ENCODE peak calls at places on chromosomes 6 and 20, in five cellular contexts. One of them, this sample, is unnamed.

GRCh38 chr20:62355527-62356142 is 11.5 kb downstream of the LAMA5 start:
- DNase-seq in frontal cortex: no peak
- DNase-seq in OCI-LY7: no peak
- DNase-seq in right cardiac atrium: peak; percentile 81
- DNase-seq in NCI-H2029 treated with DMSO at 0.1 percent for 48 hours: peak; percentile 15
- DNase-seq in this sample: no peak

GRCh38 chr6:27889628-27890315 is 22.4 kb downstream of the OR2B2 start:
- DNase-seq in frontal cortex: no peak
- DNase-seq in OCI-LY7: peak; percentile 86
- DNase-seq in right cardiac atrium: no peak
- DNase-seq in NCI-H2029 treated with DMSO at 0.1 percent for 48 hours: no peak
- DNase-seq in this sample: peak; percentile 66

GRCh38 chr20:47950557-47951283 is 165.4 kb upstream of the SULF2 start:
- DNase-seq in frontal cortex: no peak
- DNase-seq in OCI-LY7: no peak
- DNase-seq in right cardiac atrium: no peak
- DNase-seq in NCI-H2029 treated with DMSO at 0.1 percent for 48 hours: no peak
- DNase-seq in this sample: no peak

GRCh38 chr20:54494303-54495006 is 19.1 kb downstream of the DOK5 start:
- DNase-seq in frontal cortex: no peak
- DNase-seq in OCI-LY7: no peak
- DNase-seq in right cardiac atrium: no peak
- DNase-seq in NCI-H2029 treated with DMSO at 0.1 percent for 48 hours: no peak
- DNase-seq in this sample: no peak

GRCh38 chr20:3218307-3218988 is 9.2 kb downstream of the ITPA start:
- DNase-seq in frontal cortex: peak; percentile 60
- DNase-seq in OCI-LY7: peak; percentile 43
- DNase-seq in right cardiac atrium: peak; percentile 81
- DNase-seq in NCI-H2029 treated with DMSO at 0.1 percent for 48 hours: no peak
- DNase-seq in this sample: peak; percentile 93

GRCh38 chr20:46631212-46631869 is 19.9 kb downstream of the SLC13A3 start:
- DNase-seq in frontal cortex: no peak
- DNase-seq in OCI-LY7: no peak
- DNase-seq in right cardiac atrium: no peak
- DNase-seq in NCI-H2029 treated with DMSO at 0.1 percent for 48 hours: no peak
- DNase-seq in this sample: no peak

GRCh38 chr6:7769702-7770101 is 43.8 kb downstream of the BMP6 start:
- DNase-seq in frontal cortex: no peak
- DNase-seq in OCI-LY7: no peak
- DNase-seq in right cardiac atrium: no peak
- DNase-seq in NCI-H2029 treated with DMSO at 0.1 percent for 48 hours: no peak
- DNase-seq in this sample: no peak

GRCh38 chr6:106858653-106859092 is 115.9 kb downstream of the CD24 start:
- DNase-seq in frontal cortex: no peak
- DNase-seq in OCI-LY7: no peak
- DNase-seq in right cardiac atrium: no peak
- DNase-seq in NCI-H2029 treated with DMSO at 0.1 percent for 48 hours: no peak
- DNase-seq in this sample: no peak

GRCh38 chr6:22557007-22557406 is 12.4 kb upstream of the HDGFL1 start:
- DNase-seq in frontal cortex: no peak
- DNase-seq in OCI-LY7: no peak
- DNase-seq in right cardiac atrium: no peak
- DNase-seq in NCI-H2029 treated with DMSO at 0.1 percent for 48 hours: no peak
- DNase-seq in this sample: peak; percentile 3

This sample was measured in activated CD4-positive, alpha-beta T cell treated with anti-CD3 and anti-CD28 coated beads, Interleukin-2, amount 10 ng/mL, durations not matched to agents 24 days and 14 days.